ENCODE peak calls at places on chromosomes 5 and 9, in five cellular contexts. K is PC-3, B is endothelial cell, Z is thoracic aorta, X is spleen. G is an unnamed sample.
A peak's percentile ranks its signal among the peaks of the same experiment; 100 is the strongest.

GRCh38 chr5:56851258-56851941 is 36.1 kb downstream of the MAP3K1 start:
- DNase-seq in K (no peak), B (no peak), Z (no peak), X (no peak), G (no peak)

GRCh38 chr5:6775595-6775994 is 62.4 kb downstream of the TENT4A start:
- DNase-seq in Z (no peak), B (no peak), K (no peak), X (no peak), G (no peak)

GRCh38 chr5:28576022-28576421 is 1537.6 kb upstream of the CDH9 start:
- DNase-seq in Z (no peak), B (no peak), K (peak; percentile 54), X (no peak), G (peak; percentile 22)

GRCh38 chr5:158513490-158514301 is 586.0 kb downstream of the EBF1 start:
- DNase-seq in K (no peak), B (no peak), X (no peak), Z (no peak), G (no peak)

GRCh38 chr5:52989781-52990530 is 804 bp downstream of the ITGA2 start:
- DNase-seq in K (peak; percentile 39), B (peak; percentile 55), X (peak; percentile 78), Z (no peak), G (peak; percentile 56)

GRCh38 chr9:108703414-108703813 is 152.4 kb downstream of the ACTL7B start:
- DNase-seq in Z (no peak), B (no peak), X (no peak), K (no peak), G (no peak)

GRCh38 chr5:158119852-158120708 is 261.1 kb upstream of the CLINT1 start:
- DNase-seq in K (peak; percentile 91), Z (no peak), X (no peak), B (no peak), G (peak; percentile 27)

GRCh38 chr9:27602954-27603353 is 29.7 kb upstream of the C9orf72 start:
- DNase-seq in B (no peak), K (no peak), X (no peak), Z (no peak), G (no peak)

GRCh38 chr5:17217421-17218352 is at the start of gene BASP1:
- DNase-seq in K (peak; percentile 83), X (peak; percentile 97), Z (peak; percentile 42), B (peak; percentile 81), G (peak; percentile 72)

GRCh38 chr9:70415476-70415875 is 1.0 kb upstream of the KLF9 start:
- DNase-seq in Z (no peak), K (no peak), X (no peak), B (no peak), G (no peak)

GRCh38 chr5:97554992-97555981 is 372.2 kb upstream of the RIOK2 start:
- DNase-seq in Z (no peak), K (no peak), X (no peak), B (no peak), G (no peak)

GRCh38 chr5:35252963-35253362 is 22.7 kb upstream of the PRLR start:
- DNase-seq in Z (no peak), X (no peak), B (no peak), K (no peak), G (no peak)

GRCh38 chr9:38346811-38347735 is 45.4 kb upstream of the ALDH1B1 start:
- DNase-seq in X (peak; percentile 57), K (no peak), Z (no peak), B (no peak), G (no peak)

GRCh38 chr5:143121135-143121474 is 282.4 kb downstream of the NR3C1 start:
- DNase-seq in Z (no peak), X (no peak), B (no peak), K (no peak), G (no peak)

DNA sequence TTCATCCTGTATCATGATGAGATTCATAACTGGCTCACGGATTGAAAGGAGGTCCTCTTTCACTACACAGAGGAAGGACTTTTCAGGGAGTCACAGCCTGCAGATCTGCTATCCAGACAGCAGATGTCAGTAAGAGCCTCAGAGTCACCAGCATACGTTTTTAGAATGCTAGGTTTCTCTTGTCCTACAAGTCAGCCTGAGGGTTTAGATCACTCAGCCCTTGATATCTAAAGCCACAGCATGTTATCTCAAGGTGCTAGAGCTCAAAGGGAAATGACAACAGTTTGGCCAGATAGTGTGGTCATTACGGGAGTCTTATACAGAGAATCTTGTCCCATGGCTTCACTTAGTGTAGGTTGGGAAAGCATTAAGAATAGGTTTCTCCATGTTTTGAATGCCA is 30.9 kb upstream of the SLC46A2 start:
- DNase-seq in K (peak; percentile 53), B (peak; percentile 23), Z (no peak), X (no peak), G (peak; percentile 53)
- TF ChIP-seq CTCF in K (peak; percentile 64), B (no peak), Z (no peak), X (peak; percentile 15), G (peak; percentile 50)

DNA sequence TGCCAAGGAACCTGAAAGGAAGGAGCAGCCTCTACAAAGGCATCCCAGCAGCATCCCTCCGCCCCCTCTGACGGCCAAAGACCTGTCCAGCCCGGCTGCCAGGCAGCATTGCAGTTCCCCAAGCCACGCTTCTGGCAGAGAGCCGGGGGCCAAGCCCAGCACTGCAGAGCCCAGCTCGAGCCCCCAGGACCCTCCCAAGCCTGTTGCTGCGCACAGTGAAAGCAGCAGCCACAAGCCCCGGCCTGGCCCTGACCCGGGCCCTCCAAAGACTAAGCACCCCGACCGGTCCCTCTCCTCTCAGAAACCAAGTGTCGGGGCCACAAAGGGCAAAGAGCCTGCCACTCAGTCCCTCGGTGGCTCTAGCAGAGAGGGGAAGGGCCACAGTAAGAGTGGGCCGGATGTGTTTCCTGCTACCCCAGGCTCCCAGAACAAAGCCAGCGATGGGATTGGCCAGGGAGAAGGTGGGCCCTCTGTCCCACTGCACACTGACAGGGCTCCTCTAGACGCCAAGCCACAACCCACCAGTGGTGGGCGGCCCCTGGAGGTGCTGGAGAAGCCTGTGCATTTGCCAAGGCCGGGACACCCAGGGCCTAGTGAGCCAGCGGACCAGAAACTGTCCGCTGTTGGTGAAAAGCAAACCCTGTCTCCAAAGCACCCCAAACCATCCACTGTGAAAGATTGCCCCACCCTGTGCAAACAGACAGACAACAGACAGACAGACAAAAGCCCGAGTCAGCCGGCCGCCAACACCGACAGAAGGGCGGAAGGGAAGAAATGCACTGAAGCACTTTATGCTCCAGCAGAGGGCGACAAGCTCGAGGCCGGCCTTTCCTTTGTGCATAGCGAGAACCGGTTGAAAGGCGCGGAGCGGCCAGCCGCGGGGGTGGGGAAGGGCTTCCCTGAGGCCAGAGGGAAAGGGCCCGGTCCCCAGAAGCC is 30.8 kb downstream of the CD180 start:
- DNase-seq in X (peak; percentile 95), B (peak; percentile 78), K (peak; percentile 63), Z (peak; percentile 59), G (peak; percentile 87)
- TF ChIP-seq CTCF in X (peak; percentile 84), B (peak; percentile 72), K (peak; percentile 61), Z (peak; percentile 78), G (peak; percentile 66)

DNA sequence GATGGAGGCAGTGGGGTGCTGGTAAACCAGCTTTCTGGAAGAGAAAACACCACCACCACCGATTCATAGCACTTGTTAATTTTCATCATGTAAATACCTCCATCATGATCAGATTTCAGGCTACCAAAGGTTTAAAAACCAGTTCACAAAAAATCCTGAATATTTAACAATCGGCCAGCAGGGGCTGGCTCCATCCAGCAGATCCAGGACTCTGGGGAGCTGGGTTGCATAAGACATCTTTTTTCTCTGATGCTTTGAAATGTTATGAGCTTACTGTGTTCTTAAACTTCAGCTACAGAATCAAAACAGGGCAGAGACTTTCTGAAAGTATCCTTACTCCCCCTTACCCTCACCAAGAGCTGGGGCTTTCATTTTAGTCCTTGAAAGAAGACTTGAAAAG is 14.6 kb upstream of the RNF183 start:
- DNase-seq in B (no peak), X (no peak), K (no peak), Z (no peak), G (no peak)
- TF ChIP-seq CTCF in B (peak; percentile 12), X (no peak), K (peak; percentile 30), Z (peak; percentile 43), G (no peak)

DNA sequence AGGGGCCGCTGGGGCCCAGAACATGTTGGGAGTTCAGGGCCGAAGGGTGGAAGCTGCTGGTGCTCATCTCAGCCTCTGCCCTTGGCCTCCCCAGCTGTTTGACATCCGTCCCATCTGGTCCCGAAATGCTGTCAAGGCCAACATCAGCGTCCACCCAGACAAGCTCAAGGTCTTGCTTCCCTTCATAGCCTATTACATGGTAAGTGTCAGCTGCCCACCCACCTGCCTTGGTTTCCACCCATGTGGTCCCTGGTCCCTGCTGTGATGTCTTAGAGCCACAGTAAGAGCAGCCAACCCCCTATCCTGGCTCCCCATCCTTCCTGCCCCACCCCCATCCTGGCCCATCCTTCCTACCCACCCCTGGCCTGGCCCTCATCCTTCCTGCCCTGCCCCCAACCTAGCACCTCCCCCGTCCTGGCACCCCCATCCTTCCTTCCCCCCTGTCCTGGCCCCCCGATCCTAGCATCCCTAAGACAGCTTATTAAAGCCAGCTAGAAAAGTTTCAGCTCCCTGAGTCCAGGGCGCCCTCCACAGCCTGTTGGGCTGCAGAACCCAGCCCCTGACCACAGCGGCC is 9.7 kb upstream of the CEL start:
- DNase-seq in B (no peak), Z (no peak), X (no peak), K (no peak), G (no peak)
- TF ChIP-seq CTCF in B (no peak), Z (no peak), X (no peak), K (no peak), G (no peak)

GRCh38 chr9:93820667-93821306 is 134.4 kb downstream of the BARX1 start:
- DNase-seq in K (peak; percentile 7), B (no peak), X (no peak), Z (no peak), G (no peak)
- TF ChIP-seq CTCF in K (peak; percentile 26), B (no peak), X (no peak), Z (no peak), G (no peak)

DNA sequence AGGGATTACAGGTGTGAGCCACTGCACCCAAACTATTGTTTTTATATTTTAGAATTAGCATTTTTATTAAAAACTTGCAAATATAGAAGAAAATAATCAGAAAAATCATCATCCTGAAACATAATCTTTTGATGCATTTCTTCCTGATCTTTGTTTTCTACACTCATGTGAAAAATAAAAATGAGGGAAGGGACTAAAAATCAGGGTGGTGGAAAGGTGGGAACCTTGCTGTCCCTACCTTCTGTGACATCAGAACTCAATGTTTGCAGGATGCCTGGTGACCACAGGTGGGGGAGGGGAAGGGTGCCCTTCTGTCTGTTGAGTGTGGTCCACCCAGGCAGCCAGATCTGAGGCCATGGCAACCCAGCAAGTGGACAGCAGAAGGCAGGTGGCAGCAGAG is at the start of gene SMIM23:
- DNase-seq in Z (no peak), B (no peak), X (no peak), K (no peak), G (no peak)
- TF ChIP-seq CTCF in Z (no peak), B (no peak), X (no peak), K (no peak), G (no peak)

GRCh38 chr5:40776658-40776977 is 20.9 kb upstream of the TTC33 start:
- DNase-seq in K (no peak), B (no peak), Z (no peak), X (no peak), G (no peak)

GRCh38 chr5:40775846-40776657 is 20.3 kb upstream of the TTC33 start:
- DNase-seq in B (no peak), K (no peak), X (no peak), Z (no peak), G (no peak)

GRCh38 chr5:40778133-40778532 is 20.0 kb downstream of the PRKAA1 start:
- DNase-seq in K (no peak), Z (no peak), B (no peak), X (no peak), G (no peak)

GRCh38 chr5:40775085-40775845 is 19.5 kb upstream of the TTC33 start:
- DNase-seq in K (peak; percentile 52), X (no peak), Z (no peak), B (no peak), G (no peak)

GRCh38 chr5:40774626-40775025 is 18.9 kb upstream of the TTC33 start:
- DNase-seq in K (no peak), Z (no peak), B (no peak), X (no peak), G (no peak)
- TF ChIP-seq CTCF in K (peak; percentile 52), Z (no peak), B (no peak), X (no peak), G (no peak)

G was measured in MCF 10A.